ENCODE peak calls at places on chromosomes 2 and 18, in six cellular contexts. One of them, this sample, is unnamed.

GRCh38 chr2:10493636-10494281 is 45.6 kb upstream of the ODC1 start:
- DNase-seq in HepG2: peak; percentile 68
- DNase-seq in A549: peak; percentile 93
- DNase-seq in WTC11: no peak
- DNase-seq in H1: no peak
- DNase-seq in endothelial cell of umbilical vein: no peak
- DNase-seq in this sample: no peak

GRCh38 chr2:171999125-171999524 is 628 bp upstream of the METAP1D start:
- DNase-seq in WTC11: no peak
- DNase-seq in H1: no peak
- DNase-seq in A549: no peak
- DNase-seq in HepG2: no peak
- DNase-seq in endothelial cell of umbilical vein: no peak
- DNase-seq in this sample: no peak

GRCh38 chr2:47065771-47066380 is 89.2 kb downstream of the STPG4 start:
- DNase-seq in endothelial cell of umbilical vein: peak; percentile 71
- DNase-seq in A549: no peak
- DNase-seq in H1: no peak
- DNase-seq in HepG2: no peak
- DNase-seq in WTC11: no peak
- DNase-seq in this sample: no peak

GRCh38 chr2:86783615-86784339 is 6.9 kb downstream of the CD8A start:
- DNase-seq in endothelial cell of umbilical vein: no peak
- DNase-seq in H1: no peak
- DNase-seq in A549: no peak
- DNase-seq in HepG2: no peak
- DNase-seq in WTC11: no peak
- DNase-seq in this sample: no peak

GRCh38 chr2:203909192-203909945 is 27.2 kb upstream of the ICOS start:
- DNase-seq in WTC11: no peak
- DNase-seq in endothelial cell of umbilical vein: peak; percentile 74
- DNase-seq in H1: no peak
- DNase-seq in HepG2: peak; percentile 41
- DNase-seq in A549: peak; percentile 30
- DNase-seq in this sample: no peak

GRCh38 chr2:157307021-157307420 is 18.6 kb downstream of the ERMN start:
- DNase-seq in H1: no peak
- DNase-seq in endothelial cell of umbilical vein: no peak
- DNase-seq in HepG2: no peak
- DNase-seq in A549: no peak
- DNase-seq in WTC11: no peak
- DNase-seq in this sample: peak; percentile 22

GRCh38 chr2:196918927-196919326 is 7.6 kb downstream of the PGAP1 start:
- DNase-seq in WTC11: no peak
- DNase-seq in HepG2: no peak
- DNase-seq in endothelial cell of umbilical vein: peak; percentile 35
- DNase-seq in A549: no peak
- DNase-seq in H1: no peak
- DNase-seq in this sample: no peak

GRCh38 chr18:33751613-33752221 is 173.7 kb downstream of the ASXL3 start:
- DNase-seq in WTC11: no peak
- DNase-seq in HepG2: no peak
- DNase-seq in H1: no peak
- DNase-seq in endothelial cell of umbilical vein: peak; percentile 11
- DNase-seq in A549: no peak
- DNase-seq in this sample: no peak

GRCh38 chr18:67551146-67551545 is 34.6 kb upstream of the DSEL start:
- DNase-seq in HepG2: no peak
- DNase-seq in H1: no peak
- DNase-seq in A549: no peak
- DNase-seq in WTC11: no peak
- DNase-seq in endothelial cell of umbilical vein: peak; percentile 3
- DNase-seq in this sample: no peak

GRCh38 chr2:223488814-223489213 is 113.3 kb downstream of the SCG2 start:
- DNase-seq in A549: no peak
- DNase-seq in WTC11: no peak
- DNase-seq in H1: no peak
- DNase-seq in endothelial cell of umbilical vein: peak; percentile 64
- DNase-seq in HepG2: no peak
- DNase-seq in this sample: peak; percentile 20

GRCh38 chr2:17538844-17539554 is 1.5 kb upstream of the VSNL1 start:
- DNase-seq in endothelial cell of umbilical vein: peak; percentile 31
- DNase-seq in WTC11: peak; percentile 75
- DNase-seq in HepG2: peak; percentile 83
- DNase-seq in H1: no peak
- DNase-seq in A549: no peak
- DNase-seq in this sample: peak; percentile 60

DNA sequence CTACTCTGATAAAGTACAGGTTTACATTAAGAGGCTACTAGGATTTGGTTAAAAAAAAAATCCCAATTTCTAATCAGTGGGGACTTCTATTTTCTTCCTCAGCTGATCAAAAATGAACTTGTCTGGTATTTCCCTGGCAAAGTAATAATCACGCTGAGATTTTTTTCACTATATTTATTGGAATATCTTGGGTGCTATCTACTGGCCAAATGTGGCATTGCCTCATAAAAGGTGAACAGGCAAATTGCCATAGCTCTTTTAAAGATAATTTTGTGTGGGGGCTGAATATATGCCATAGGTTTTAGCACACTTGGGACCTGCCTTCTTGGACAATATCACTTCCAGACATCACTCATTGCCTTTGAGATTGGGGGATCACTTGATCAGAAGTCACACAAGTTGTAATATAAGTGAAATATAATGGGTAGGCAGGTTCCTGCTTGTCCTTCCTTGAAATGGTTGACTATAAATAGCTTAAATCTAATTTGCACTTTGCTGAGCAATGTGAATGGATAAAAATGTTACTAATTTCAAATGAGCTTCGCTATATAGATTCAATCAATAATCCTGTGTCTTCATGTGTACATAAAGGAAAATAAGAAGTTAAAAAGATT is 7.0 kb upstream of the NXPH2 start:
- DNase-seq in H1: no peak
- DNase-seq in A549: no peak
- DNase-seq in endothelial cell of umbilical vein: peak; percentile 52
- DNase-seq in WTC11: no peak
- DNase-seq in HepG2: peak; percentile 44
- DNase-seq in this sample: peak; percentile 7
- TF ChIP-seq JUN in H1: no peak
- TF ChIP-seq JUN in A549: no peak
- TF ChIP-seq JUN in endothelial cell of umbilical vein: no peak
- TF ChIP-seq JUN in WTC11: no peak
- TF ChIP-seq JUN in HepG2: no peak
- TF ChIP-seq JUN in this sample: no peak

DNA sequence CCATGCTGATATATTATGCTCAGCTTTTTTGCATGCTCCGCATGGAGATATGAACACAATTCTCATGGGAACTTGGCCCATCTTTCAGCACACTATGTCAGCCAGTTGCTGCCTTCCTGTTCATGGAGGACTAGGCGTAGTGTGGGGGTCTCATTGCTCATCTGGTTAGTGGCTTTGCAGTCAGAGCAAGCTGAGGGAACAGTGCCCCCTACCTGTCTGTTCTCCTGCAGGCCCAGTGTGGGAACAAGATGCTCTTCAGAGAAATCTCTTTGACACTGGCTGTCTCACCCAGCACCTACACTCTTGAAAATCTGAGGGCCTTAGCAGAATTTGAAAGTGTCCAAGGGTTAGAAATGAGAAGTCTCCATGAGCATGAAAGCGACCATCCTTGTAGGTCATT is 47.1 kb downstream of the SPTBN1 start:
- DNase-seq in H1: no peak
- DNase-seq in WTC11: peak; percentile 79
- DNase-seq in HepG2: peak; percentile 52
- DNase-seq in A549: no peak
- DNase-seq in endothelial cell of umbilical vein: peak; percentile 66
- DNase-seq in this sample: peak; percentile 47
- TF ChIP-seq JUN in H1: no peak
- TF ChIP-seq JUN in WTC11: no peak
- TF ChIP-seq JUN in HepG2: no peak
- TF ChIP-seq JUN in A549: no peak
- TF ChIP-seq JUN in endothelial cell of umbilical vein: no peak
- TF ChIP-seq JUN in this sample: no peak

GRCh38 chr2:56515399-56515798 is 331.6 kb downstream of the CCDC85A start:
- DNase-seq in HepG2: no peak
- DNase-seq in WTC11: no peak
- DNase-seq in endothelial cell of umbilical vein: no peak
- DNase-seq in A549: no peak
- DNase-seq in H1: no peak
- DNase-seq in this sample: no peak
- TF ChIP-seq JUN in HepG2: no peak
- TF ChIP-seq JUN in WTC11: no peak
- TF ChIP-seq JUN in endothelial cell of umbilical vein: no peak
- TF ChIP-seq JUN in A549: no peak
- TF ChIP-seq JUN in H1: no peak
- TF ChIP-seq JUN in this sample: no peak

DNA sequence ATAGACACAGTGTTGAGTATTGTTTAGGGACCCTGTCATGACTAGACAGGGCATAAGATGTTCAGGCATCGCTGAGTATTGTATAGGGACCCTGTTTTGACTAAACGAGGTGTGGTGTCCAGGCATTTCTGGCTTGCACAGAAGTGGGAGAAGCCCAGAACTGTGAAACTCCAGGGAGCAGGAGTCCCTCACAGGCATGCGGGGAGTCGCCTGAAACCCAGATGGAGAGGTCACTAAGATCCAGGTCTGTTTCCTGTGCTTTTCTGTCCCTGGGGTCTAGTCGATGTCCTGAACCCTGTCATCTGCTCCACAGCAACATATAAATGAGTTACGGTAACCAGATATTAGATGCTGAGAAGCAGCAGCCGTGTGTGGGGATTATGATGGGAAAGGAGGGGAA is 469.0 kb upstream of the SALL3 start:
- DNase-seq in A549: no peak
- DNase-seq in WTC11: no peak
- DNase-seq in HepG2: no peak
- DNase-seq in endothelial cell of umbilical vein: no peak
- DNase-seq in H1: no peak
- DNase-seq in this sample: no peak
- TF ChIP-seq JUN in A549: no peak
- TF ChIP-seq JUN in WTC11: no peak
- TF ChIP-seq JUN in HepG2: no peak
- TF ChIP-seq JUN in endothelial cell of umbilical vein: no peak
- TF ChIP-seq JUN in H1: no peak
- TF ChIP-seq JUN in this sample: no peak

GRCh38 chr18:37327063-37327577 is 238.5 kb downstream of the CELF4 start:
- DNase-seq in WTC11: no peak
- DNase-seq in H1: no peak
- DNase-seq in endothelial cell of umbilical vein: no peak
- DNase-seq in HepG2: no peak
- DNase-seq in A549: no peak
- DNase-seq in this sample: no peak

GRCh38 chr18:37321578-37322496 is 243.8 kb downstream of the CELF4 start:
- DNase-seq in endothelial cell of umbilical vein: no peak
- DNase-seq in WTC11: peak; percentile 34
- DNase-seq in HepG2: no peak
- DNase-seq in A549: no peak
- DNase-seq in H1: no peak
- DNase-seq in this sample: no peak

GRCh38 chr18:37320320-37320719 is 245.3 kb downstream of the CELF4 start:
- DNase-seq in H1: no peak
- DNase-seq in A549: no peak
- DNase-seq in HepG2: no peak
- DNase-seq in WTC11: no peak
- DNase-seq in endothelial cell of umbilical vein: no peak
- DNase-seq in this sample: no peak

GRCh38 chr18:37318360-37319037 is 247.1 kb downstream of the CELF4 start:
- DNase-seq in HepG2: no peak
- DNase-seq in A549: no peak
- DNase-seq in endothelial cell of umbilical vein: no peak
- DNase-seq in H1: no peak
- DNase-seq in WTC11: no peak
- DNase-seq in this sample: no peak

GRCh38 chr18:37322497-37323035 is 243.0 kb downstream of the CELF4 start:
- DNase-seq in WTC11: peak; percentile 73
- DNase-seq in endothelial cell of umbilical vein: peak; percentile 17
- DNase-seq in HepG2: peak; percentile 31
- DNase-seq in A549: peak; percentile 17
- DNase-seq in H1: peak; percentile 29
- DNase-seq in this sample: peak; percentile 68
- TF ChIP-seq JUN in WTC11: no peak
- TF ChIP-seq JUN in endothelial cell of umbilical vein: no peak
- TF ChIP-seq JUN in HepG2: no peak
- TF ChIP-seq JUN in A549: no peak
- TF ChIP-seq JUN in H1: no peak
- TF ChIP-seq JUN in this sample: no peak

DNA sequence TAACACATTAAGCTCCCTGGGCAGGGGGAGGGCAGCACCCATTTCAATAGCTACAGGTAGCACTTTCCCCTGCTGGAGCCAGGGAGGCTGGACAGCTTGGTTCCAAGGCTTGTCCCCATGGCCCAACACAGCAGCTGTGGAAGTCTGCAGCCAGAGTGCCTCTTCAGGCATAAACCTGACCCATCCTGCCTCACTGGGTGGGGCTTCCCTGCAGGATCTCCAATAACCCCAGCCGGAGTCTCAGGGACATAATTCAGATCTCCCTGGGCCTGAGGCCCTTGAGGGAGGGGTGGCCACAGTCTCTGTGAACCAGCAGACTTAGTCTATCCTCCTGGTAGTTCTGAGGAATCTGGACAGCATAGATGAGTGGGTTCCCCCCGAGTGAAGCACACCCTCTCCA is 1001.9 kb upstream of the CHAC2 start:
- DNase-seq in H1: no peak
- DNase-seq in WTC11: no peak
- DNase-seq in endothelial cell of umbilical vein: no peak
- DNase-seq in HepG2: no peak
- DNase-seq in A549: no peak
- DNase-seq in this sample: no peak
- TF ChIP-seq JUN in H1: no peak
- TF ChIP-seq JUN in WTC11: no peak
- TF ChIP-seq JUN in endothelial cell of umbilical vein: no peak
- TF ChIP-seq JUN in HepG2: no peak
- TF ChIP-seq JUN in A549: no peak
- TF ChIP-seq JUN in this sample: no peak

DNA sequence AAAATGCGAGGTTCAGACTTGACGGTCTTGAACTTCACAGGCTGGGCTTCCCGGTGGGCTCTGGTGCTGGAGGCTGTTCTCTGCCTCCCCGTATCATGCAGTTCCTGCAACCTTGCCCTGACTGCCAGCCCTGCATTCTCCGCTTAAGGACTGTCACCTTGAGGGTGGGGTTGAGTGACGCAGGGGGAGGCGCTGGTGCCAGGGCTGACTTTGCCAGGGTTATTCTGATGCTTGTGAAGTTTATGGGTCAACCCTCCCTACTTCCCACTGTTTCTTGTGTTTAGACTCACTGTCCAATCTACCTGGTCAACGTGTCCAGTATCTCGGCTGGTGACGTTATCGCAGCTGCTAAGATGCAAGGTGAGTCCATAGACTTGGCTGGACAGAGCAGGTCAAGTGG is 37.5 kb upstream of the MAPRE3 start:
- DNase-seq in A549: no peak
- DNase-seq in H1: no peak
- DNase-seq in HepG2: no peak
- DNase-seq in endothelial cell of umbilical vein: no peak
- DNase-seq in WTC11: no peak
- DNase-seq in this sample: no peak
- TF ChIP-seq JUN in A549: no peak
- TF ChIP-seq JUN in H1: no peak
- TF ChIP-seq JUN in HepG2: no peak
- TF ChIP-seq JUN in endothelial cell of umbilical vein: no peak
- TF ChIP-seq JUN in WTC11: no peak
- TF ChIP-seq JUN in this sample: no peak

GRCh38 chr2:190535119-190535439 is 557 bp upstream of the NEMP2 start:
- DNase-seq in WTC11: no peak
- DNase-seq in endothelial cell of umbilical vein: peak; percentile 43
- DNase-seq in HepG2: no peak
- DNase-seq in A549: no peak
- DNase-seq in H1: no peak
- DNase-seq in this sample: no peak
- TF ChIP-seq JUN in WTC11: no peak
- TF ChIP-seq JUN in endothelial cell of umbilical vein: no peak
- TF ChIP-seq JUN in HepG2: no peak
- TF ChIP-seq JUN in A549: no peak
- TF ChIP-seq JUN in H1: no peak
- TF ChIP-seq JUN in this sample: no peak